ENCODE peak calls at places on chromosome 7, in eight cellular contexts. One of them, this sample, is unnamed.

GRCh38 chr7:156747718-156748117 is 107.1 kb downstream of the RNF32 start:
- DNase-seq in cardiac fibroblast: no peak
- DNase-seq in GM23248: no peak
- DNase-seq in upper lobe of right lung: no peak
- DNase-seq in lung: no peak
- DNase-seq in tibial artery: no peak
- DNase-seq in fibroblast of lung: no peak
- DNase-seq in body of pancreas: no peak
- DNase-seq in this sample: no peak

GRCh38 chr7:45652630-45653029 is 78.5 kb downstream of the ADCY1 start:
- DNase-seq in body of pancreas: no peak
- DNase-seq in GM23248: no peak
- DNase-seq in tibial artery: no peak
- DNase-seq in upper lobe of right lung: no peak
- DNase-seq in lung: no peak
- DNase-seq in fibroblast of lung: no peak
- DNase-seq in cardiac fibroblast: no peak
- DNase-seq in this sample: no peak

GRCh38 chr7:2016761-2017482 is 215.8 kb downstream of the MAD1L1 start:
- DNase-seq in cardiac fibroblast: no peak
- DNase-seq in lung: no peak
- DNase-seq in upper lobe of right lung: no peak
- DNase-seq in tibial artery: peak
- DNase-seq in GM23248: no peak
- DNase-seq in fibroblast of lung: no peak
- DNase-seq in body of pancreas: no peak
- DNase-seq in this sample: no peak

GRCh38 chr7:146321301-146321700 is 204.7 kb downstream of the CNTNAP2 start:
- DNase-seq in lung: no peak
- DNase-seq in upper lobe of right lung: no peak
- DNase-seq in body of pancreas: no peak
- DNase-seq in GM23248: no peak
- DNase-seq in tibial artery: no peak
- DNase-seq in cardiac fibroblast: no peak
- DNase-seq in fibroblast of lung: no peak
- DNase-seq in this sample: no peak

GRCh38 chr7:33250421-33250827 is 121.1 kb downstream of the BBS9 start:
- DNase-seq in upper lobe of right lung: no peak
- DNase-seq in lung: no peak
- DNase-seq in tibial artery: no peak
- DNase-seq in body of pancreas: no peak
- DNase-seq in fibroblast of lung: peak
- DNase-seq in GM23248: peak
- DNase-seq in cardiac fibroblast: peak
- DNase-seq in this sample: no peak

GRCh38 chr7:27863866-27864265 is 123.9 kb downstream of the TAX1BP1 start:
- DNase-seq in tibial artery: peak
- DNase-seq in cardiac fibroblast: peak
- DNase-seq in lung: no peak
- DNase-seq in GM23248: no peak
- DNase-seq in body of pancreas: no peak
- DNase-seq in fibroblast of lung: peak
- DNase-seq in upper lobe of right lung: no peak
- DNase-seq in this sample: no peak

GRCh38 chr7:26237035-26237807 is 35.7 kb downstream of the CBX3 start:
- DNase-seq in GM23248: peak
- DNase-seq in upper lobe of right lung: no peak
- DNase-seq in body of pancreas: no peak
- DNase-seq in tibial artery: no peak
- DNase-seq in fibroblast of lung: peak
- DNase-seq in lung: no peak
- DNase-seq in cardiac fibroblast: no peak
- DNase-seq in this sample: no peak

GRCh38 chr7:138842111-138842510 is 44.1 kb upstream of the ATP6V0A4 start:
- DNase-seq in fibroblast of lung: peak
- DNase-seq in body of pancreas: no peak
- DNase-seq in upper lobe of right lung: no peak
- DNase-seq in cardiac fibroblast: peak
- DNase-seq in lung: no peak
- DNase-seq in tibial artery: no peak
- DNase-seq in GM23248: no peak
- DNase-seq in this sample: no peak

GRCh38 chr7:158017226-158018060 is 570.2 kb downstream of the PTPRN2 start:
- DNase-seq in cardiac fibroblast: no peak
- DNase-seq in tibial artery: peak
- DNase-seq in body of pancreas: no peak
- DNase-seq in GM23248: no peak
- DNase-seq in lung: no peak
- DNase-seq in fibroblast of lung: no peak
- DNase-seq in upper lobe of right lung: peak
- DNase-seq in this sample: no peak

GRCh38 chr7:11539853-11540252 is 292.1 kb downstream of the THSD7A start:
- DNase-seq in GM23248: peak
- DNase-seq in upper lobe of right lung: no peak
- DNase-seq in fibroblast of lung: peak
- DNase-seq in cardiac fibroblast: peak
- DNase-seq in lung: no peak
- DNase-seq in tibial artery: no peak
- DNase-seq in body of pancreas: no peak
- DNase-seq in this sample: no peak

GRCh38 chr7:154474903-154475520 is 422.8 kb downstream of the DPP6 start:
- DNase-seq in body of pancreas: no peak
- DNase-seq in fibroblast of lung: no peak
- DNase-seq in tibial artery: no peak
- DNase-seq in upper lobe of right lung: no peak
- DNase-seq in cardiac fibroblast: no peak
- DNase-seq in GM23248: no peak
- DNase-seq in lung: no peak
- DNase-seq in this sample: no peak

GRCh38 chr7:33392143-33392542 is 262.8 kb downstream of the BBS9 start:
- DNase-seq in cardiac fibroblast: no peak
- DNase-seq in fibroblast of lung: no peak
- DNase-seq in tibial artery: no peak
- DNase-seq in GM23248: no peak
- DNase-seq in body of pancreas: peak
- DNase-seq in lung: no peak
- DNase-seq in upper lobe of right lung: no peak
- DNase-seq in this sample: no peak

GRCh38 chr7:104137971-104138370 is 69.8 kb downstream of the ORC5 start:
- DNase-seq in GM23248: peak
- DNase-seq in cardiac fibroblast: peak
- DNase-seq in upper lobe of right lung: no peak
- DNase-seq in fibroblast of lung: peak
- DNase-seq in tibial artery: no peak
- DNase-seq in body of pancreas: no peak
- DNase-seq in lung: no peak
- DNase-seq in this sample: no peak

GRCh38 chr7:28729685-28730084 is 228.4 kb downstream of the TRIL start:
- DNase-seq in upper lobe of right lung: no peak
- DNase-seq in GM23248: peak
- DNase-seq in body of pancreas: no peak
- DNase-seq in tibial artery: no peak
- DNase-seq in cardiac fibroblast: no peak
- DNase-seq in fibroblast of lung: peak
- DNase-seq in lung: no peak
- DNase-seq in this sample: no peak

GRCh38 chr7:23285657-23286646 is 13.2 kb upstream of the MALSU1 start:
- DNase-seq in fibroblast of lung: no peak
- DNase-seq in body of pancreas: no peak
- DNase-seq in GM23248: no peak
- DNase-seq in upper lobe of right lung: no peak
- DNase-seq in lung: no peak
- DNase-seq in tibial artery: no peak
- DNase-seq in cardiac fibroblast: no peak
- DNase-seq in this sample: no peak

GRCh38 chr7:2701832-2702593 is 14.0 kb downstream of the AMZ1 start:
- DNase-seq in cardiac fibroblast: peak
- DNase-seq in GM23248: peak
- DNase-seq in tibial artery: peak
- DNase-seq in body of pancreas: no peak
- DNase-seq in lung: no peak
- DNase-seq in upper lobe of right lung: no peak
- DNase-seq in fibroblast of lung: no peak
- DNase-seq in this sample: no peak

GRCh38 chr7:110084177-110084807 is 1006.6 kb upstream of the LRRN3 start:
- DNase-seq in GM23248: no peak
- DNase-seq in upper lobe of right lung: no peak
- DNase-seq in fibroblast of lung: no peak
- DNase-seq in body of pancreas: no peak
- DNase-seq in lung: no peak
- DNase-seq in cardiac fibroblast: no peak
- DNase-seq in tibial artery: no peak
- DNase-seq in this sample: no peak

GRCh38 chr7:107029061-107029763 is 15.3 kb upstream of the PRKAR2B start:
- DNase-seq in upper lobe of right lung: no peak
- DNase-seq in body of pancreas: no peak
- DNase-seq in cardiac fibroblast: no peak
- DNase-seq in lung: no peak
- DNase-seq in tibial artery: no peak
- DNase-seq in GM23248: peak
- DNase-seq in fibroblast of lung: no peak
- DNase-seq in this sample: no peak

GRCh38 chr7:15508258-15508657 is 53.6 kb downstream of the AGMO start:
- DNase-seq in fibroblast of lung: peak
- DNase-seq in lung: no peak
- DNase-seq in tibial artery: no peak
- DNase-seq in upper lobe of right lung: no peak
- DNase-seq in cardiac fibroblast: peak
- DNase-seq in body of pancreas: no peak
- DNase-seq in GM23248: peak
- DNase-seq in this sample: no peak

GRCh38 chr7:5532520-5533335 is 109.1 kb upstream of the TNRC18 start:
- DNase-seq in cardiac fibroblast: no peak
- DNase-seq in body of pancreas: peak
- DNase-seq in GM23248: peak
- DNase-seq in lung: peak
- DNase-seq in upper lobe of right lung: peak
- DNase-seq in fibroblast of lung: no peak
- DNase-seq in tibial artery: peak
- DNase-seq in this sample: peak

GRCh38 chr7:73904219-73905136 is 43.5 kb downstream of the TMEM270 start:
- DNase-seq in lung: no peak
- DNase-seq in GM23248: peak
- DNase-seq in upper lobe of right lung: peak
- DNase-seq in tibial artery: peak
- DNase-seq in cardiac fibroblast: peak
- DNase-seq in body of pancreas: no peak
- DNase-seq in fibroblast of lung: peak
- DNase-seq in this sample: no peak

GRCh38 chr7:30136743-30137485 is 2.1 kb downstream of the MTURN start:
- DNase-seq in upper lobe of right lung: no peak
- DNase-seq in tibial artery: no peak
- DNase-seq in cardiac fibroblast: no peak
- DNase-seq in fibroblast of lung: no peak
- DNase-seq in lung: no peak
- DNase-seq in GM23248: peak
- DNase-seq in body of pancreas: no peak
- DNase-seq in this sample: no peak

GRCh38 chr7:30134523-30135270 is at the start of gene MTURN:
- DNase-seq in lung: peak
- DNase-seq in GM23248: peak
- DNase-seq in body of pancreas: peak
- DNase-seq in tibial artery: peak
- DNase-seq in cardiac fibroblast: peak
- DNase-seq in fibroblast of lung: peak
- DNase-seq in upper lobe of right lung: peak
- DNase-seq in this sample: peak

GRCh38 chr7:30135271-30135550 is 425 bp downstream of the MTURN start:
- DNase-seq in cardiac fibroblast: no peak
- DNase-seq in GM23248: no peak
- DNase-seq in tibial artery: no peak
- DNase-seq in body of pancreas: no peak
- DNase-seq in upper lobe of right lung: no peak
- DNase-seq in fibroblast of lung: no peak
- DNase-seq in lung: no peak
- DNase-seq in this sample: no peak

GRCh38 chr7:30135551-30136271 is 925 bp downstream of the MTURN start:
- DNase-seq in GM23248: peak
- DNase-seq in upper lobe of right lung: peak
- DNase-seq in body of pancreas: peak
- DNase-seq in cardiac fibroblast: peak
- DNase-seq in lung: peak
- DNase-seq in tibial artery: peak
- DNase-seq in fibroblast of lung: peak
- DNase-seq in this sample: peak

DNA sequence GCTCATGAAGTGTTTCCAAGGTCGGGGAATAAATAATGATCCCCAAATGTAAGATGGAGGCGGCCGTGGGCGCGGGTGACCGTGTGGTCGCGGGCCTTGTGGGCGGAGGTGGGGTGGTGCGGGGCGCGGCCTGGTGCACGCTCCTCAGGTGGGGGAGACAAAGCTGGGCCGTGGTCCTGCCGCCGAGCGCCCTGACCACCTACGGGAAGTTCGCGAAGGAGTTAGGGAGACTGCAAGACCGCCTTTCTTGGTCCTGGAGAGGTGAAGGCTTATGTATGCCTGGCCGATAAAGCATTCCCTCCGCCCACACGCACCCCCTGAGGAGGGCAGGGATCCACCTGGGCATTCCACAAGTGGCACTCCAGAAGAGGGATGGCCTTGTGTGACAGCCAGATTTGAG is 1.6 kb downstream of the MTURN start:
- DNase-seq in body of pancreas: no peak
- DNase-seq in upper lobe of right lung: peak
- DNase-seq in tibial artery: no peak
- DNase-seq in fibroblast of lung: no peak
- DNase-seq in GM23248: no peak
- DNase-seq in lung: no peak
- DNase-seq in cardiac fibroblast: no peak
- DNase-seq in this sample: no peak
- H3K4me3 ChIP-seq in body of pancreas: peak
- H3K4me3 ChIP-seq in upper lobe of right lung: peak
- H3K4me3 ChIP-seq in tibial artery: peak
- H3K4me3 ChIP-seq in fibroblast of lung: peak
- H3K4me3 ChIP-seq in GM23248: peak
- H3K4me3 ChIP-seq in lung: peak
- H3K4me3 ChIP-seq in cardiac fibroblast: peak
- H3K4me3 ChIP-seq in this sample: peak

GRCh38 chr7:47785923-47786556 is 162.2 kb downstream of the PKD1L1 start:
- DNase-seq in fibroblast of lung: no peak
- DNase-seq in body of pancreas: no peak
- DNase-seq in tibial artery: no peak
- DNase-seq in GM23248: peak
- DNase-seq in upper lobe of right lung: no peak
- DNase-seq in lung: no peak
- DNase-seq in cardiac fibroblast: no peak
- DNase-seq in this sample: no peak
- H3K4me3 ChIP-seq in fibroblast of lung: no peak
- H3K4me3 ChIP-seq in body of pancreas: no peak
- H3K4me3 ChIP-seq in tibial artery: no peak
- H3K4me3 ChIP-seq in GM23248: peak
- H3K4me3 ChIP-seq in upper lobe of right lung: no peak
- H3K4me3 ChIP-seq in lung: no peak
- H3K4me3 ChIP-seq in cardiac fibroblast: no peak
- H3K4me3 ChIP-seq in this sample: no peak

GRCh38 chr7:150403376-150404171 is 24.4 kb downstream of the ZNF775 start:
- DNase-seq in cardiac fibroblast: no peak
- DNase-seq in body of pancreas: no peak
- DNase-seq in GM23248: no peak
- DNase-seq in lung: no peak
- DNase-seq in tibial artery: no peak
- DNase-seq in fibroblast of lung: no peak
- DNase-seq in upper lobe of right lung: peak
- DNase-seq in this sample: no peak
- H3K4me3 ChIP-seq in cardiac fibroblast: no peak
- H3K4me3 ChIP-seq in body of pancreas: no peak
- H3K4me3 ChIP-seq in GM23248: no peak
- H3K4me3 ChIP-seq in lung: no peak
- H3K4me3 ChIP-seq in tibial artery: peak
- H3K4me3 ChIP-seq in fibroblast of lung: no peak
- H3K4me3 ChIP-seq in upper lobe of right lung: no peak
- H3K4me3 ChIP-seq in this sample: no peak

GRCh38 chr7:116128139-116128538 is 82.2 kb upstream of the TES start:
- DNase-seq in body of pancreas: no peak
- DNase-seq in tibial artery: no peak
- DNase-seq in lung: no peak
- DNase-seq in GM23248: no peak
- DNase-seq in fibroblast of lung: no peak
- DNase-seq in cardiac fibroblast: no peak
- DNase-seq in upper lobe of right lung: no peak
- DNase-seq in this sample: no peak
- H3K4me3 ChIP-seq in body of pancreas: no peak
- H3K4me3 ChIP-seq in tibial artery: no peak
- H3K4me3 ChIP-seq in lung: no peak
- H3K4me3 ChIP-seq in GM23248: no peak
- H3K4me3 ChIP-seq in fibroblast of lung: no peak
- H3K4me3 ChIP-seq in cardiac fibroblast: no peak
- H3K4me3 ChIP-seq in upper lobe of right lung: no peak
- H3K4me3 ChIP-seq in this sample: no peak